ENCODE peak calls at places on chromosomes 1 and 21, in four cellular contexts. One of them, this sample, is unnamed.
A peak's percentile ranks its signal among the peaks of the same experiment; 100 is the strongest.

GRCh38 chr1:202238914-202239313 is 45.3 kb downstream of the LGR6 start:
- DNase-seq in iPS-NIHi11: no peak
- DNase-seq in right lobe of liver: peak; percentile 31
- DNase-seq in amygdala: no peak
- DNase-seq in this sample: no peak

GRCh38 chr21:43934716-43935705 is 70.0 kb downstream of the AGPAT3 start:
- DNase-seq in right lobe of liver: no peak
- DNase-seq in iPS-NIHi11: no peak
- DNase-seq in amygdala: no peak
- DNase-seq in this sample: no peak

GRCh38 chr1:210757677-210758076 is 376.3 kb downstream of the KCNH1 start:
- DNase-seq in amygdala: no peak
- DNase-seq in iPS-NIHi11: no peak
- DNase-seq in right lobe of liver: no peak
- DNase-seq in this sample: no peak

GRCh38 chr1:43270421-43271095 is 775 bp downstream of the TMEM125 start:
- DNase-seq in amygdala: no peak
- DNase-seq in iPS-NIHi11: peak; percentile 99
- DNase-seq in right lobe of liver: peak; percentile 41
- DNase-seq in this sample: no peak

GRCh38 chr1:20601123-20601825 is 12.4 kb downstream of the CDA start:
- DNase-seq in amygdala: no peak
- DNase-seq in right lobe of liver: no peak
- DNase-seq in iPS-NIHi11: no peak
- DNase-seq in this sample: peak; percentile 37

GRCh38 chr1:62358974-62359373 is 39.7 kb upstream of the KANK4 start:
- DNase-seq in right lobe of liver: no peak
- DNase-seq in amygdala: no peak
- DNase-seq in iPS-NIHi11: no peak
- DNase-seq in this sample: no peak

GRCh38 chr1:39642796-39643195 is 3.4 kb upstream of the HEYL start:
- DNase-seq in iPS-NIHi11: no peak
- DNase-seq in right lobe of liver: no peak
- DNase-seq in amygdala: no peak
- DNase-seq in this sample: peak; percentile 84

GRCh38 chr1:65197636-65198035 is 49.6 kb downstream of the AK4 start:
- DNase-seq in amygdala: no peak
- DNase-seq in right lobe of liver: no peak
- DNase-seq in iPS-NIHi11: no peak
- DNase-seq in this sample: no peak

GRCh38 chr1:83882906-83883305 is 116.0 kb downstream of the TTLL7 start:
- DNase-seq in right lobe of liver: no peak
- DNase-seq in iPS-NIHi11: peak; percentile 32
- DNase-seq in amygdala: no peak
- DNase-seq in this sample: peak; percentile 83

GRCh38 chr1:209422281-209422680 is 161.2 kb upstream of the CAMK1G start:
- DNase-seq in iPS-NIHi11: no peak
- DNase-seq in right lobe of liver: no peak
- DNase-seq in amygdala: no peak
- DNase-seq in this sample: no peak

GRCh38 chr1:8782001-8782620 is 35.3 kb downstream of the RERE start:
- DNase-seq in right lobe of liver: no peak
- DNase-seq in amygdala: no peak
- DNase-seq in iPS-NIHi11: no peak
- DNase-seq in this sample: no peak

GRCh38 chr1:155166373-155167165 is 6.5 kb downstream of the KRTCAP2 start:
- DNase-seq in iPS-NIHi11: peak; percentile 29
- DNase-seq in amygdala: no peak
- DNase-seq in right lobe of liver: peak; percentile 59
- DNase-seq in this sample: no peak

GRCh38 chr1:153490272-153491051 is 30.0 kb upstream of the S100A7 start:
- DNase-seq in amygdala: no peak
- DNase-seq in iPS-NIHi11: no peak
- DNase-seq in right lobe of liver: no peak
- DNase-seq in this sample: peak; percentile 94

GRCh38 chr1:2941907-2942306 is 79.4 kb upstream of the ACTRT2 start:
- DNase-seq in amygdala: no peak
- DNase-seq in iPS-NIHi11: no peak
- DNase-seq in right lobe of liver: no peak
- DNase-seq in this sample: no peak

GRCh38 chr1:235831148-235831547 is 35.6 kb downstream of the LYST start:
- DNase-seq in amygdala: no peak
- DNase-seq in right lobe of liver: no peak
- DNase-seq in iPS-NIHi11: no peak
- DNase-seq in this sample: peak; percentile 75

GRCh38 chr1:214018605-214019268 is 31.0 kb downstream of the PROX1 start:
- DNase-seq in iPS-NIHi11: no peak
- DNase-seq in right lobe of liver: no peak
- DNase-seq in amygdala: no peak
- DNase-seq in this sample: no peak

GRCh38 chr1:34976384-34977209 is 8.6 kb downstream of the TMEM35B start:
- DNase-seq in iPS-NIHi11: no peak
- DNase-seq in amygdala: no peak
- DNase-seq in right lobe of liver: no peak
- DNase-seq in this sample: no peak

GRCh38 chr1:153658400-153659174 is at the start of gene SNAPIN:
- DNase-seq in iPS-NIHi11: peak; percentile 94
- DNase-seq in right lobe of liver: peak; percentile 93
- DNase-seq in amygdala: peak; percentile 64
- DNase-seq in this sample: peak; percentile 95